ENCODE peak calls at places on chromosome 9, in seven cellular contexts. One of them, this sample, is unnamed.
A peak's percentile ranks its signal among the peaks of the same experiment; 100 is the strongest.

GRCh38 chr9:121344062-121344696 is 25.9 kb downstream of the STOM start:
- DNase-seq in body of pancreas: no peak
- DNase-seq in lower lobe of right lung: no peak
- DNase-seq in AG04450: no peak
- DNase-seq in GM23338: no peak
- DNase-seq in cardiac muscle cell: no peak
- DNase-seq in SJSA1: no peak
- DNase-seq in this sample: no peak

GRCh38 chr9:123048748-123049147 is 15.3 kb downstream of the GPR21 start:
- DNase-seq in body of pancreas: no peak
- DNase-seq in lower lobe of right lung: no peak
- DNase-seq in AG04450: no peak
- DNase-seq in GM23338: no peak
- DNase-seq in cardiac muscle cell: no peak
- DNase-seq in SJSA1: no peak
- DNase-seq in this sample: no peak

GRCh38 chr9:37974506-37975173 is 70.7 kb upstream of the SLC25A51 start:
- DNase-seq in body of pancreas: no peak
- DNase-seq in lower lobe of right lung: no peak
- DNase-seq in AG04450: no peak
- DNase-seq in GM23338: peak; percentile 19
- DNase-seq in cardiac muscle cell: no peak
- DNase-seq in SJSA1: no peak
- DNase-seq in this sample: no peak

GRCh38 chr9:7967093-7967827 is 167.7 kb upstream of the DMAC1 start:
- DNase-seq in body of pancreas: no peak
- DNase-seq in lower lobe of right lung: no peak
- DNase-seq in AG04450: no peak
- DNase-seq in GM23338: no peak
- DNase-seq in cardiac muscle cell: no peak
- DNase-seq in SJSA1: no peak
- DNase-seq in this sample: no peak

GRCh38 chr9:129697956-129698757 is 32.7 kb downstream of the PRRX2 start:
- DNase-seq in body of pancreas: peak; percentile 21
- DNase-seq in lower lobe of right lung: no peak
- DNase-seq in AG04450: no peak
- DNase-seq in GM23338: peak; percentile 57
- DNase-seq in cardiac muscle cell: peak; percentile 20
- DNase-seq in SJSA1: peak; percentile 33
- DNase-seq in this sample: no peak

GRCh38 chr9:122372856-122373845 is 2.3 kb downstream of the PTGS1 start:
- DNase-seq in body of pancreas: no peak
- DNase-seq in lower lobe of right lung: no peak
- DNase-seq in AG04450: no peak
- DNase-seq in GM23338: peak; percentile 30
- DNase-seq in cardiac muscle cell: no peak
- DNase-seq in SJSA1: no peak
- DNase-seq in this sample: no peak

GRCh38 chr9:69946800-69947437 is 96.7 kb upstream of the MAMDC2 start:
- DNase-seq in body of pancreas: no peak
- DNase-seq in lower lobe of right lung: no peak
- DNase-seq in AG04450: peak; percentile 59
- DNase-seq in GM23338: no peak
- DNase-seq in cardiac muscle cell: peak; percentile 86
- DNase-seq in SJSA1: peak; percentile 79
- DNase-seq in this sample: no peak

GRCh38 chr9:86187121-86187520 is 72.3 kb downstream of the C9orf153 start:
- DNase-seq in body of pancreas: no peak
- DNase-seq in lower lobe of right lung: no peak
- DNase-seq in AG04450: no peak
- DNase-seq in GM23338: peak; percentile 69
- DNase-seq in cardiac muscle cell: no peak
- DNase-seq in SJSA1: no peak
- DNase-seq in this sample: no peak

GRCh38 chr9:15999422-16000339 is 446.8 kb downstream of the CCDC171 start:
- DNase-seq in body of pancreas: no peak
- DNase-seq in lower lobe of right lung: no peak
- DNase-seq in AG04450: peak; percentile 58
- DNase-seq in GM23338: no peak
- DNase-seq in cardiac muscle cell: peak; percentile 83
- DNase-seq in SJSA1: peak; percentile 75
- DNase-seq in this sample: no peak

GRCh38 chr9:35490155-35490909 is 421 bp downstream of the RUSC2 start:
- DNase-seq in body of pancreas: peak; percentile 42
- DNase-seq in lower lobe of right lung: peak; percentile 52
- DNase-seq in AG04450: no peak
- DNase-seq in GM23338: peak; percentile 60
- DNase-seq in cardiac muscle cell: no peak
- DNase-seq in SJSA1: peak; percentile 28
- DNase-seq in this sample: peak; percentile 37

GRCh38 chr9:109245300-109245897 is 75.5 kb downstream of the EPB41L4B start:
- DNase-seq in body of pancreas: no peak
- DNase-seq in lower lobe of right lung: no peak
- DNase-seq in AG04450: no peak
- DNase-seq in GM23338: no peak
- DNase-seq in cardiac muscle cell: no peak
- DNase-seq in SJSA1: no peak
- DNase-seq in this sample: no peak

GRCh38 chr9:98450486-98450885 is 195.0 kb upstream of the TBC1D2 start:
- DNase-seq in body of pancreas: no peak
- DNase-seq in lower lobe of right lung: no peak
- DNase-seq in AG04450: no peak
- DNase-seq in GM23338: no peak
- DNase-seq in cardiac muscle cell: no peak
- DNase-seq in SJSA1: no peak
- DNase-seq in this sample: no peak

GRCh38 chr9:115691686-115692085 is 461.9 kb upstream of the PAPPA start:
- DNase-seq in body of pancreas: no peak
- DNase-seq in lower lobe of right lung: no peak
- DNase-seq in AG04450: peak; percentile 42
- DNase-seq in GM23338: no peak
- DNase-seq in cardiac muscle cell: peak; percentile 67
- DNase-seq in SJSA1: peak; percentile 54
- DNase-seq in this sample: no peak
- H3K27ac ChIP-seq in body of pancreas: no peak overlapping the region
- H3K27ac ChIP-seq in lower lobe of right lung: no peak overlapping the region
- H3K27ac ChIP-seq in AG04450: peak overlapping the region; percentile 89
- H3K27ac ChIP-seq in GM23338: no peak overlapping the region
- H3K27ac ChIP-seq in cardiac muscle cell: no peak overlapping the region
- H3K27ac ChIP-seq in SJSA1: peak overlapping the region; percentile 99
- H3K27ac ChIP-seq in this sample: no peak overlapping the region

DNA sequence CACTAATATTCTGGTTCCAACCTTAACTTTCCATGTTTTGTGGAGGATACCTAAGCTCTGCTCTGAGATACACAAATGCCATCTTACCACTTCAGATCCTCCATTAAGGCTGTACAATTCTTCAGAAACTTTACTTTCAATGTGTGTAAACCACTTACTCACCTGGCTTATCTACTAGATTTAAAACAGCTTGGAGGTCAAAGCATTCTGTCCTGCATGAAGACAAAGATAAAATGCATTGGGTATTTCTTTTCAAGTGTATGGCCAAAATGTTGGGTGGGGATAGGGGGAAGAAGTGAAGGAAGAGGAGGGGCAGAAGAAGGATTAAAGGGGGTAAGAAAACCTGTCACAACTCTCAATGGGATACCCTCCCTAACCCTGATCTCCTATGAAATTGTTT is 939 bp downstream of the GOLGA1 start:
- DNase-seq in body of pancreas: no peak
- DNase-seq in lower lobe of right lung: no peak
- DNase-seq in AG04450: no peak
- DNase-seq in GM23338: no peak
- DNase-seq in cardiac muscle cell: no peak
- DNase-seq in SJSA1: no peak
- DNase-seq in this sample: no peak
- H3K27ac ChIP-seq in body of pancreas: peak overlapping the region; percentile 95
- H3K27ac ChIP-seq in lower lobe of right lung: peak overlapping the region; percentile 97
- H3K27ac ChIP-seq in AG04450: no peak overlapping the region
- H3K27ac ChIP-seq in GM23338: peak overlapping the region; percentile 90
- H3K27ac ChIP-seq in cardiac muscle cell: peak overlapping the region; percentile 98
- H3K27ac ChIP-seq in SJSA1: no peak overlapping the region
- H3K27ac ChIP-seq in this sample: no peak overlapping the region

GRCh38 chr9:72818377-72818776 is 134.5 kb downstream of the ALDH1A1 start:
- DNase-seq in body of pancreas: no peak
- DNase-seq in lower lobe of right lung: no peak
- DNase-seq in AG04450: no peak
- DNase-seq in GM23338: no peak
- DNase-seq in cardiac muscle cell: no peak
- DNase-seq in SJSA1: no peak
- DNase-seq in this sample: no peak
- H3K27ac ChIP-seq in body of pancreas: no peak overlapping the region
- H3K27ac ChIP-seq in lower lobe of right lung: no peak overlapping the region
- H3K27ac ChIP-seq in AG04450: no peak overlapping the region
- H3K27ac ChIP-seq in GM23338: no peak overlapping the region
- H3K27ac ChIP-seq in cardiac muscle cell: no peak overlapping the region
- H3K27ac ChIP-seq in SJSA1: no peak overlapping the region
- H3K27ac ChIP-seq in this sample: no peak overlapping the region

DNA sequence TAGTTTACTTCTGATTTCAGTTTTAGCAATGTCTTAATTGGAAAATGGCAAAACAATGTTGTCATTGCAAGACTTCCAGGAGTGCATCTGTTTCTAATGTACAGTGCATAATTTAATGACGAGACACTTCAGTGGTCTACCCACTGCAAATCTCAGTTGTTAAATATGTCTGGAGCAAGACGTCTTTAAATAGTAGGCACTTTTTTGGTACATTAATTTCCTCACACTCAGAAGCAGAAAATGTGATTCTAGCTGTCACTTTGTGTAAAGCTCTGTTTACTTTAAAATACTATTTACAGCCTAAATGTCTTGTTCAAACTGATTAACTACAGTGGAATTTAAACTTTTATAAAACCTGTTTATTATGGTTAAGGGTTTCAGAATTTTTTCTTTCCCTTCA is 815.5 kb downstream of the TLE1 start:
- DNase-seq in body of pancreas: no peak
- DNase-seq in lower lobe of right lung: no peak
- DNase-seq in AG04450: peak; percentile 10
- DNase-seq in GM23338: no peak
- DNase-seq in cardiac muscle cell: peak; percentile 3
- DNase-seq in SJSA1: no peak
- DNase-seq in this sample: no peak
- H3K27ac ChIP-seq in body of pancreas: no peak overlapping the region
- H3K27ac ChIP-seq in lower lobe of right lung: no peak overlapping the region
- H3K27ac ChIP-seq in AG04450: no peak overlapping the region
- H3K27ac ChIP-seq in GM23338: no peak overlapping the region
- H3K27ac ChIP-seq in cardiac muscle cell: no peak overlapping the region
- H3K27ac ChIP-seq in SJSA1: peak overlapping the region; percentile 0
- H3K27ac ChIP-seq in this sample: no peak overlapping the region

GRCh38 chr9:68819065-68819464 is 114.0 kb downstream of the PIP5K1B start:
- DNase-seq in body of pancreas: no peak
- DNase-seq in lower lobe of right lung: no peak
- DNase-seq in AG04450: no peak
- DNase-seq in GM23338: no peak
- DNase-seq in cardiac muscle cell: no peak
- DNase-seq in SJSA1: no peak
- DNase-seq in this sample: no peak

GRCh38 chr9:68817079-68817875 is 112.2 kb downstream of the PIP5K1B start:
- DNase-seq in body of pancreas: no peak
- DNase-seq in lower lobe of right lung: no peak
- DNase-seq in AG04450: no peak
- DNase-seq in GM23338: no peak
- DNase-seq in cardiac muscle cell: no peak
- DNase-seq in SJSA1: no peak
- DNase-seq in this sample: no peak

GRCh38 chr9:68827833-68828744 is 123.0 kb downstream of the PIP5K1B start:
- DNase-seq in body of pancreas: no peak
- DNase-seq in lower lobe of right lung: no peak
- DNase-seq in AG04450: no peak
- DNase-seq in GM23338: no peak
- DNase-seq in cardiac muscle cell: no peak
- DNase-seq in SJSA1: no peak
- DNase-seq in this sample: no peak

GRCh38 chr9:68825755-68826500 is 120.9 kb downstream of the PIP5K1B start:
- DNase-seq in body of pancreas: no peak
- DNase-seq in lower lobe of right lung: no peak
- DNase-seq in AG04450: no peak
- DNase-seq in GM23338: peak; percentile 33
- DNase-seq in cardiac muscle cell: no peak
- DNase-seq in SJSA1: no peak
- DNase-seq in this sample: no peak

GRCh38 chr9:68822596-68823165 is 117.6 kb downstream of the PIP5K1B start:
- DNase-seq in body of pancreas: peak; percentile 78
- DNase-seq in lower lobe of right lung: no peak
- DNase-seq in AG04450: no peak
- DNase-seq in GM23338: no peak
- DNase-seq in cardiac muscle cell: peak; percentile 73
- DNase-seq in SJSA1: no peak
- DNase-seq in this sample: no peak
- H3K27ac ChIP-seq in body of pancreas: peak overlapping the region; percentile 54
- H3K27ac ChIP-seq in lower lobe of right lung: no peak overlapping the region
- H3K27ac ChIP-seq in AG04450: no peak overlapping the region
- H3K27ac ChIP-seq in GM23338: no peak overlapping the region
- H3K27ac ChIP-seq in cardiac muscle cell: no peak overlapping the region
- H3K27ac ChIP-seq in SJSA1: no peak overlapping the region
- H3K27ac ChIP-seq in this sample: no peak overlapping the region

DNA sequence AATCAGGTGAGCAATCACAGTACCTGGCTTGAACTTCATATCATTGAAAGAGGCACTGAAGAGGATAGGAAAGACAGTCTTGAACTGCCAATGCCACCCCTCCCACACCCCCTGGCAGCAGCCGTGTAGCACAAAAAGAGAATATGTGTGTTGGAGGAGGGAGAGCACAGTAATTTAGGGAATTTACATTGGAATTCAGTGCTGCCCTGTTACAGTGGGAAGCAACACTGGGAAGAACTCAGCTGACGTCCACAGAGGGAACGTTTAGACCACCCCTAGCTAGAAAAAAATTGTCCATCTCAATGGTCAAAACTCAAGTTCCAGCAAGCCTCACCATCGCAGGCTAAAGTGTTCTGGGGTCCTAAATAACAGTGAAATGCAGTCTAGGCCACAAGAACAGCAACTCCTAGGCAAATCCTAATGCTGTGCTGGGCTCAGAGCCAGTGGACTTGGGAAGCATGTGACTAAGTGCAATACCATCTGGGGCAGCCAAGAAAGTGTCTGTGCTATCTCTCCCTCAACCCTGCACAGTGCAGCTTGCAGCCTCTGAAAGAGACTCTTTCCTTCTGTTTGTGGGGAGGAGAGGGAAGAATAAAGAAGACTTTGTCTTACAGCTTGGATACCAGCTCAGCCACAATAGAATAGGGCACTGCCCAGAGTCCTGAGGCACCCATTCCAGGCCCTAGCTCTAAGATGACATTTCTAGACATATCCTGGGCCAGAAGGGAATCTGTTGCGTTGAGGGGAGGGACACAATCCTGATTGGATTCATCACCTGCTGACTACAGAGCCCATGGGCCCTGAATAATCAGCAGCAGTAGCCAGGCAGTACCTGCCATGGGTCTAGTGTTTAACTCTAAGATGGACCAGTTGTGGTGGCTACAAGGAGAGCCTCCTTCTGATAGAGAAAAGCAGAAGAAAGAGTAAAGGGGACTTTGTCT is 62.1 kb upstream of the VLDLR start:
- DNase-seq in body of pancreas: peak; percentile 83
- DNase-seq in lower lobe of right lung: peak; percentile 46
- DNase-seq in AG04450: peak; percentile 87
- DNase-seq in GM23338: peak; percentile 14
- DNase-seq in cardiac muscle cell: peak; percentile 99
- DNase-seq in SJSA1: peak; percentile 63
- DNase-seq in this sample: peak; percentile 4
- H3K27ac ChIP-seq in body of pancreas: peak overlapping the region; percentile 77
- H3K27ac ChIP-seq in lower lobe of right lung: peak overlapping the region; percentile 43
- H3K27ac ChIP-seq in AG04450: peak overlapping the region; percentile 80
- H3K27ac ChIP-seq in GM23338: no peak overlapping the region
- H3K27ac ChIP-seq in cardiac muscle cell: no peak overlapping the region
- H3K27ac ChIP-seq in SJSA1: peak overlapping the region; percentile 19
- H3K27ac ChIP-seq in this sample: peak overlapping the region; percentile 39

This sample was measured in caudate nucleus.